ENCODE peak calls at places on chromosomes 5 and 9, in seven cellular contexts. One of them, this sample, is unnamed.

GRCh38 chr9:38746303-38746702 is 26.4 kb upstream of the FAM240B start:
- DNase-seq in stimulated activated CD4-positive, alpha-beta T cell treated with anti-CD3 and anti-CD28 coated beads, TNF-alpha, amount 100 ng/mL, for 48 hours: no peak
- DNase-seq in RPMI8226: no peak
- DNase-seq in KBM-7: no peak
- DNase-seq in anterior cingulate cortex: no peak
- DNase-seq in GDM1: no peak
- DNase-seq in T-cell: no peak
- DNase-seq in this sample: no peak

GRCh38 chr5:164370841-164371240 is 865.4 kb downstream of the MAT2B start:
- DNase-seq in stimulated activated CD4-positive, alpha-beta T cell treated with anti-CD3 and anti-CD28 coated beads, TNF-alpha, amount 100 ng/mL, for 48 hours: no peak
- DNase-seq in RPMI8226: no peak
- DNase-seq in KBM-7: no peak
- DNase-seq in anterior cingulate cortex: no peak
- DNase-seq in GDM1: no peak
- DNase-seq in T-cell: no peak
- DNase-seq in this sample: no peak

GRCh38 chr5:167602077-167602476 is 689.4 kb upstream of the WWC1 start:
- DNase-seq in stimulated activated CD4-positive, alpha-beta T cell treated with anti-CD3 and anti-CD28 coated beads, TNF-alpha, amount 100 ng/mL, for 48 hours: no peak
- DNase-seq in RPMI8226: no peak
- DNase-seq in KBM-7: no peak
- DNase-seq in anterior cingulate cortex: no peak
- DNase-seq in GDM1: no peak
- DNase-seq in T-cell: no peak
- DNase-seq in this sample: no peak

GRCh38 chr5:123487298-123487697 is 24.7 kb upstream of the CSNK1G3 start:
- DNase-seq in stimulated activated CD4-positive, alpha-beta T cell treated with anti-CD3 and anti-CD28 coated beads, TNF-alpha, amount 100 ng/mL, for 48 hours: no peak
- DNase-seq in RPMI8226: no peak
- DNase-seq in KBM-7: no peak
- DNase-seq in anterior cingulate cortex: no peak
- DNase-seq in GDM1: no peak
- DNase-seq in T-cell: no peak
- DNase-seq in this sample: no peak

GRCh38 chr9:21473236-21473635 is 8.9 kb downstream of the IFNE start:
- DNase-seq in stimulated activated CD4-positive, alpha-beta T cell treated with anti-CD3 and anti-CD28 coated beads, TNF-alpha, amount 100 ng/mL, for 48 hours: no peak
- DNase-seq in RPMI8226: no peak
- DNase-seq in KBM-7: no peak
- DNase-seq in anterior cingulate cortex: no peak
- DNase-seq in GDM1: no peak
- DNase-seq in T-cell: no peak
- DNase-seq in this sample: no peak

GRCh38 chr5:179606071-179606909 is 17.2 kb downstream of the HNRNPH1 start:
- DNase-seq in stimulated activated CD4-positive, alpha-beta T cell treated with anti-CD3 and anti-CD28 coated beads, TNF-alpha, amount 100 ng/mL, for 48 hours: no peak
- DNase-seq in RPMI8226: no peak
- DNase-seq in KBM-7: no peak
- DNase-seq in anterior cingulate cortex: no peak
- DNase-seq in GDM1: no peak
- DNase-seq in T-cell: no peak
- DNase-seq in this sample: no peak

GRCh38 chr9:137550241-137550621 is at the start of gene PNPLA7:
- DNase-seq in stimulated activated CD4-positive, alpha-beta T cell treated with anti-CD3 and anti-CD28 coated beads, TNF-alpha, amount 100 ng/mL, for 48 hours: no peak
- DNase-seq in RPMI8226: peak; percentile 86
- DNase-seq in KBM-7: peak; percentile 85
- DNase-seq in anterior cingulate cortex: peak; percentile 71
- DNase-seq in GDM1: peak; percentile 6
- DNase-seq in T-cell: peak; percentile 55
- DNase-seq in this sample: peak; percentile 42

GRCh38 chr5:52844885-52845284 is 57.2 kb downstream of the ITGA1 start:
- DNase-seq in stimulated activated CD4-positive, alpha-beta T cell treated with anti-CD3 and anti-CD28 coated beads, TNF-alpha, amount 100 ng/mL, for 48 hours: no peak
- DNase-seq in RPMI8226: no peak
- DNase-seq in KBM-7: no peak
- DNase-seq in anterior cingulate cortex: no peak
- DNase-seq in GDM1: no peak
- DNase-seq in T-cell: no peak
- DNase-seq in this sample: no peak

GRCh38 chr5:94024101-94024500 is 282.7 kb upstream of the POU5F2 start:
- DNase-seq in stimulated activated CD4-positive, alpha-beta T cell treated with anti-CD3 and anti-CD28 coated beads, TNF-alpha, amount 100 ng/mL, for 48 hours: no peak
- DNase-seq in RPMI8226: no peak
- DNase-seq in KBM-7: no peak
- DNase-seq in anterior cingulate cortex: no peak
- DNase-seq in GDM1: no peak
- DNase-seq in T-cell: no peak
- DNase-seq in this sample: no peak

GRCh38 chr5:8906303-8906967 is 639.4 kb downstream of the SEMA5A start:
- DNase-seq in stimulated activated CD4-positive, alpha-beta T cell treated with anti-CD3 and anti-CD28 coated beads, TNF-alpha, amount 100 ng/mL, for 48 hours: no peak
- DNase-seq in RPMI8226: no peak
- DNase-seq in KBM-7: no peak
- DNase-seq in anterior cingulate cortex: no peak
- DNase-seq in GDM1: no peak
- DNase-seq in T-cell: no peak
- DNase-seq in this sample: no peak